ENCODE peak calls at places on chromosomes 4 and X, in four cellular contexts. V is osteocyte, B is T follicular helper cell, G is aorta. C is an unnamed sample.

GRCh38 chrX:20529711-20530110 is 263.0 kb upstream of the RPS6KA3 start:
- DNase-seq in G (no peak), V (no peak), B (no peak), C (no peak)

GRCh38 chrX:148649145-148649645 is 148.8 kb downstream of the AFF2 start:
- DNase-seq in G (no peak), V (no peak), B (no peak), C (no peak)

GRCh38 chr4:3522326-3522640 is 9.9 kb downstream of the LRPAP1 start:
- DNase-seq in B (no peak), G (peak), V (no peak), C (no peak)

GRCh38 chr4:151688003-151688784 is 72.6 kb downstream of the GATB start:
- DNase-seq in G (no peak), B (no peak), V (no peak), C (no peak)

GRCh38 chrX:104270916-104271512 is 16.3 kb upstream of the ESX1 start:
- DNase-seq in B (no peak), G (no peak), V (no peak), C (no peak)

GRCh38 chr4:25284466-25284865 is 28.1 kb upstream of the ZCCHC4 start:
- DNase-seq in G (no peak), V (no peak), B (no peak), C (no peak)

GRCh38 chrX:108312938-108313337 is 125.3 kb downstream of the COL4A6 start:
- DNase-seq in B (no peak), V (no peak), G (no peak), C (no peak)

GRCh38 chr4:157265281-157265680 is 44.8 kb downstream of the GRIA2 start:
- DNase-seq in G (no peak), V (no peak), B (no peak), C (no peak)

GRCh38 chr4:101155368-101155767 is 192.0 kb downstream of the PPP3CA start:
- DNase-seq in V (no peak), B (no peak), G (no peak), C (no peak)

GRCh38 chr4:88907478-88907877 is 149.5 kb downstream of the FAM13A start:
- DNase-seq in G (no peak), V (no peak), B (no peak), C (no peak)

GRCh38 chrX:120020305-120020704 is 57.2 kb downstream of the RHOXF2B start:
- DNase-seq in V (no peak), B (no peak), G (no peak), C (no peak)

GRCh38 chrX:109667986-109668385 is 43.0 kb upstream of the KCNE5 start:
- DNase-seq in B (no peak), G (no peak), V (no peak), C (no peak)

GRCh38 chr4:2592572-2592971 is 56.1 kb downstream of the FAM193A start:
- DNase-seq in G (no peak), B (no peak), V (no peak), C (no peak)

GRCh38 chr4:121462660-121463261 is 81.9 kb upstream of the QRFPR start:
- DNase-seq in V (no peak), B (no peak), G (no peak), C (no peak)

GRCh38 chr4:169252339-169253086 is 18.2 kb downstream of the SH3RF1 start:
- DNase-seq in B (no peak), G (no peak), V (no peak), C (no peak)